ENCODE peak calls at places on chromosomes 16 and 17, in six cellular contexts. R, W, I, Y, O and U are unnamed samples.

GRCh38 chr17:44198721-44199552 is 747 bp downstream of the ATXN7L3 start:
- DNase-seq in R (peak), W (peak), I (peak), Y (peak), O (no peak), U (no peak)

GRCh38 chr17:35214631-35215273 is 20.6 kb upstream of the SLC35G3 start:
- DNase-seq in R (no peak), W (no peak), I (no peak), Y (no peak), O (no peak), U (no peak)

GRCh38 chr17:27543464-27543856 is 87.2 kb downstream of the KSR1 start:
- DNase-seq in R (no peak), W (no peak), I (no peak), Y (no peak), O (no peak), U (no peak)

GRCh38 chr16:90018297-90019200 is 707 bp downstream of the DBNDD1 start:
- DNase-seq in R (no peak), W (peak), I (peak), Y (peak), O (no peak), U (no peak)

GRCh38 chr17:81193470-81194224 is 27.6 kb upstream of the AATK start:
- DNase-seq in R (no peak), W (no peak), I (no peak), Y (no peak), O (no peak), U (no peak)

GRCh38 chr17:56434610-56435009 is 158.9 kb upstream of the NOG start:
- DNase-seq in R (no peak), W (no peak), I (peak), Y (no peak), O (no peak), U (no peak)

GRCh38 chr17:560379-560935 is 154.2 kb downstream of the VPS53 start:
- DNase-seq in R (peak), W (no peak), I (peak), Y (no peak), O (no peak), U (peak)

GRCh38 chr17:4594406-4595349 is 10.3 kb downstream of the SMTNL2 start:
- DNase-seq in R (no peak), W (no peak), I (no peak), Y (peak), O (no peak), U (no peak)

GRCh38 chr17:64281962-64282752 is 19.1 kb upstream of the TEX2 start:
- DNase-seq in R (peak), W (peak), I (peak), Y (peak), O (peak), U (peak)

GRCh38 chr16:28531777-28532744 is 6.7 kb downstream of the NUPR1 start:
- DNase-seq in R (no peak), W (peak), I (peak), Y (peak), O (peak), U (no peak)

GRCh38 chr17:74089869-74090464 is 113.5 kb upstream of the RPL38 start:
- DNase-seq in R (peak), W (peak), I (peak), Y (peak), O (peak), U (peak)

GRCh38 chr17:5502552-5502951 is 16.2 kb downstream of the MIS12 start:
- DNase-seq in R (no peak), W (no peak), I (no peak), Y (no peak), O (no peak), U (no peak)

GRCh38 chr16:5428932-5429331 is 331.3 kb upstream of the EEF2KMT start:
- DNase-seq in R (peak), W (no peak), I (no peak), Y (peak), O (no peak), U (no peak)

GRCh38 chr17:8192070-8192815 is 2.3 kb upstream of the BORCS6 start:
- DNase-seq in R (peak), W (peak), I (peak), Y (peak), O (no peak), U (peak)

GRCh38 chr17:36544049-36544319 is 735 bp upstream of the GGNBP2 start:
- DNase-seq in R (peak), W (peak), I (peak), Y (peak), O (no peak), U (peak)

GRCh38 chr17:12256380-12256995 is 235.8 kb downstream of the MAP2K4 start:
- DNase-seq in R (peak), W (peak), I (peak), Y (peak), O (peak), U (peak)

GRCh38 chr17:41813699-41814124 is 908 bp downstream of the FKBP10 start:
- DNase-seq in R (no peak), W (no peak), I (peak), Y (no peak), O (no peak), U (no peak)
- H3K4me3 ChIP-seq in R (peak), W (peak), I (peak), Y (peak), O (peak), U (peak)

GRCh38 chr17:68511671-68512246 is 471 bp upstream of the PRKAR1A start:
- DNase-seq in R (peak), W (peak), I (peak), Y (peak), O (peak), U (peak)
- H2AFZ ChIP-seq in R (peak), W (peak), I (peak), Y (peak), O (peak), U (peak)

GRCh38 chr17:13599168-13599577 is 2.6 kb downstream of the HS3ST3A1 start:
- DNase-seq in R (no peak), W (no peak), I (no peak), Y (no peak), O (no peak), U (no peak)
- TF ChIP-seq EZH2 in R (no peak), W (no peak), I (no peak), Y (no peak), O (no peak), U (no peak)

GRCh38 chr17:2705888-2706795 is 5.4 kb downstream of the CLUH start:
- DNase-seq in R (no peak), W (no peak), I (no peak), Y (no peak), O (no peak), U (no peak)

GRCh38 chr17:2705263-2705662 is 6.3 kb downstream of the CLUH start:
- DNase-seq in R (peak), W (no peak), I (peak), Y (no peak), O (no peak), U (peak)

GRCh38 chr17:2708585-2709172 is 2.9 kb downstream of the CLUH start:
- DNase-seq in R (no peak), W (no peak), I (no peak), Y (no peak), O (no peak), U (no peak)

GRCh38 chr17:2707721-2708584 is 3.6 kb downstream of the CLUH start:
- DNase-seq in R (no peak), W (no peak), I (peak), Y (peak), O (no peak), U (no peak)

GRCh38 chr17:2706911-2707510 is 4.6 kb downstream of the CLUH start:
- DNase-seq in R (no peak), W (no peak), I (no peak), Y (no peak), O (no peak), U (no peak)
- H3K4me3 ChIP-seq in R (no peak), W (no peak), I (no peak), Y (no peak), O (no peak), U (no peak)

DNA sequence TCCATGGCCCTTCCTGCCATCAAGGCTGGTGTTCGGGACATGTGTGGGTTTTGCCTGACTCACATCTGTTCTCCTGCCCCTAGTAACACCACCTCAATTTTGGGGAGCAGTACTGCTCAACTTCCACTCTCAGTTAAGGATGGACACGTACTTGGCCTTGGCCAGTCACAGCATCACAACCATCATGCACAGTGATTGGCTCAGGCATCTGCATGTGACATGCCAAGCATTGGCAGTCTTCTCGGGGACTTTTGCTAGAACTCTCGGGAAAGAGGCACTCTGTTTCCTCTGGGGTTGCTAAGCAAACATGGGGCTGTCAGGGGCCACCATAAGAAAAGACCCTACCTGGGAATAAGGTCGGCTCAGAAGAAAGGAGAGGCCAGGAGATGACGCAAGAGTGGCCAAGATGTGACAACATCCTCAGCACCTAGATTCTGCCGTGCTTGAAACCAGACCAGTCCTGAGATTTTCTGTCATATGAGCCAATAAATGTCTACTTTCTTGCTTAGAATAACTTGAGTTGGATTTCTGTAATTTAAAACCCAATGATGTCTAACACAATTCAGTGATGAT is 11.9 kb upstream of the KDM8 start:
- DNase-seq in R (no peak), W (no peak), I (no peak), Y (no peak), O (no peak), U (no peak)
- H2AFZ ChIP-seq in R (no peak), W (no peak), I (no peak), Y (no peak), O (no peak), U (no peak)

DNA sequence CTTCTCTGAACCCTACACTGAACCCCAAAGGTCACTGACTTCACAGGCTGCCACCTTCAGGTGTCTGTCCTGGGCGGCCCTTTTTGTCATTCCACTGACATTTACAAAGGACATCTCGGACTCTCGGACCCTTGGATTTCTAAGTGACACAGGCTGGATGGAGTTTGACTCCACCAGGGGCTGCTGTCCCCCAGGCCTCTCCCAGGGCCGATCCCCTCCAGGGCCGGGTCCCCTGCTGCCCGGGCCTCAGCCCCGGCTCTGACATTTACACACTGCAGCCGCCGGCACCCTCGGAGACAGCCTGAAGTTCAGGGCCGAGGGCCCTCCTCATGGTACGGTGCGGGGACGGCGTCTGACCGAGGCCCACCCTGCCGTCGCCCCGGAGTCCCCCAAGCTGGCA is 24.1 kb downstream of the CACNA1H start:
- DNase-seq in R (no peak), W (no peak), I (no peak), Y (no peak), O (no peak), U (no peak)
- TF ChIP-seq EZH2 in R (no peak), W (no peak), I (no peak), Y (no peak), O (no peak), U (no peak)